ENCODE peak calls at places on chromosomes 1 and 21, in eight cellular contexts. One of them, this sample, is unnamed. For H3K4me1, the result is how much of the 10 kb centered on the place peaks cover.

GRCh38 chr1:206979379-206980043 is 9.3 kb upstream of the FCAMR start:
- DNase-seq in suprapubic skin: no peak
- DNase-seq in OCI-LY7: peak
- DNase-seq in mammary epithelial cell: peak
- DNase-seq in A549: peak
- DNase-seq in tibial artery: no peak
- DNase-seq in RWPE2: no peak
- DNase-seq in mesenchymal stem cell: peak
- DNase-seq in this sample: no peak

GRCh38 chr21:20451051-20451450 is 547.2 kb upstream of the NCAM2 start:
- DNase-seq in suprapubic skin: no peak
- DNase-seq in OCI-LY7: no peak
- DNase-seq in A549: no peak
- DNase-seq in RWPE2: no peak
- DNase-seq in mammary epithelial cell: peak
- DNase-seq in mesenchymal stem cell: no peak
- DNase-seq in tibial artery: no peak
- DNase-seq in this sample: no peak

GRCh38 chr1:208681878-208682663 is 437.9 kb upstream of the PLXNA2 start:
- DNase-seq in tibial artery: no peak
- DNase-seq in mammary epithelial cell: no peak
- DNase-seq in suprapubic skin: no peak
- DNase-seq in mesenchymal stem cell: peak
- DNase-seq in OCI-LY7: no peak
- DNase-seq in A549: no peak
- DNase-seq in RWPE2: no peak
- DNase-seq in this sample: no peak

GRCh38 chr1:160366731-160367515 is at the start of gene NHLH1:
- DNase-seq in mammary epithelial cell: no peak
- DNase-seq in A549: no peak
- DNase-seq in tibial artery: no peak
- DNase-seq in suprapubic skin: no peak
- DNase-seq in RWPE2: no peak
- DNase-seq in mesenchymal stem cell: no peak
- DNase-seq in OCI-LY7: no peak
- DNase-seq in this sample: no peak

GRCh38 chr1:58818075-58818474 is 34.2 kb upstream of the JUN start:
- DNase-seq in mammary epithelial cell: peak
- DNase-seq in OCI-LY7: no peak
- DNase-seq in A549: peak
- DNase-seq in suprapubic skin: no peak
- DNase-seq in tibial artery: no peak
- DNase-seq in RWPE2: peak
- DNase-seq in mesenchymal stem cell: peak
- DNase-seq in this sample: no peak

GRCh38 chr1:153742411-153743142 is 14.7 kb downstream of the INTS3 start:
- DNase-seq in suprapubic skin: no peak
- DNase-seq in mammary epithelial cell: no peak
- DNase-seq in tibial artery: no peak
- DNase-seq in mesenchymal stem cell: peak
- DNase-seq in OCI-LY7: no peak
- DNase-seq in RWPE2: no peak
- DNase-seq in A549: peak
- DNase-seq in this sample: no peak

GRCh38 chr1:173863224-173864151 is 4.3 kb downstream of the GAS5 start:
- DNase-seq in mammary epithelial cell: no peak
- DNase-seq in suprapubic skin: no peak
- DNase-seq in OCI-LY7: peak
- DNase-seq in RWPE2: no peak
- DNase-seq in mesenchymal stem cell: no peak
- DNase-seq in tibial artery: no peak
- DNase-seq in A549: no peak
- DNase-seq in this sample: no peak

GRCh38 chr1:161086457-161086856 is 2.9 kb downstream of the NECTIN4 start:
- DNase-seq in tibial artery: no peak
- DNase-seq in OCI-LY7: no peak
- DNase-seq in A549: no peak
- DNase-seq in RWPE2: no peak
- DNase-seq in suprapubic skin: no peak
- DNase-seq in mammary epithelial cell: no peak
- DNase-seq in mesenchymal stem cell: no peak
- DNase-seq in this sample: no peak

GRCh38 chr1:117366982-117367768 is at the start of gene MAN1A2:
- DNase-seq in OCI-LY7: peak
- DNase-seq in tibial artery: peak
- DNase-seq in mesenchymal stem cell: peak
- DNase-seq in RWPE2: peak
- DNase-seq in A549: peak
- DNase-seq in suprapubic skin: peak
- DNase-seq in mammary epithelial cell: peak
- DNase-seq in this sample: peak

GRCh38 chr1:162292422-162292849 is 84.2 kb downstream of the SPATA46 start:
- DNase-seq in A549: no peak
- DNase-seq in mesenchymal stem cell: peak
- DNase-seq in tibial artery: no peak
- DNase-seq in suprapubic skin: no peak
- DNase-seq in OCI-LY7: no peak
- DNase-seq in mammary epithelial cell: peak
- DNase-seq in RWPE2: no peak
- DNase-seq in this sample: no peak

GRCh38 chr1:3590145-3590768 is 21.1 kb downstream of the MEGF6 start:
- DNase-seq in mammary epithelial cell: no peak
- DNase-seq in tibial artery: no peak
- DNase-seq in mesenchymal stem cell: no peak
- DNase-seq in suprapubic skin: no peak
- DNase-seq in A549: no peak
- DNase-seq in RWPE2: no peak
- DNase-seq in OCI-LY7: no peak
- DNase-seq in this sample: no peak

GRCh38 chr1:60415696-60416095 is 342.1 kb upstream of the C1orf87 start:
- DNase-seq in RWPE2: no peak
- DNase-seq in tibial artery: no peak
- DNase-seq in mammary epithelial cell: no peak
- DNase-seq in suprapubic skin: no peak
- DNase-seq in OCI-LY7: no peak
- DNase-seq in A549: no peak
- DNase-seq in mesenchymal stem cell: no peak
- DNase-seq in this sample: no peak

GRCh38 chr1:33143698-33144097 is 38.1 kb downstream of the TRIM62 start:
- DNase-seq in RWPE2: no peak
- DNase-seq in suprapubic skin: no peak
- DNase-seq in OCI-LY7: no peak
- DNase-seq in mesenchymal stem cell: peak
- DNase-seq in tibial artery: no peak
- DNase-seq in mammary epithelial cell: no peak
- DNase-seq in A549: no peak
- DNase-seq in this sample: no peak

GRCh38 chr21:40204956-40205355 is 337.7 kb downstream of the PCP4 start:
- DNase-seq in OCI-LY7: no peak
- DNase-seq in mesenchymal stem cell: no peak
- DNase-seq in RWPE2: no peak
- DNase-seq in A549: no peak
- DNase-seq in suprapubic skin: no peak
- DNase-seq in mammary epithelial cell: no peak
- DNase-seq in tibial artery: no peak
- DNase-seq in this sample: no peak

GRCh38 chr1:4058706-4059105 is 158.6 kb upstream of the C1orf174 start:
- DNase-seq in suprapubic skin: peak
- DNase-seq in tibial artery: no peak
- DNase-seq in mammary epithelial cell: no peak
- DNase-seq in RWPE2: no peak
- DNase-seq in A549: no peak
- DNase-seq in OCI-LY7: no peak
- DNase-seq in mesenchymal stem cell: no peak
- DNase-seq in this sample: no peak

GRCh38 chr1:180652791-180653190 is 21.0 kb downstream of the XPR1 start:
- DNase-seq in mesenchymal stem cell: no peak
- DNase-seq in suprapubic skin: no peak
- DNase-seq in tibial artery: no peak
- DNase-seq in mammary epithelial cell: no peak
- DNase-seq in RWPE2: no peak
- DNase-seq in OCI-LY7: no peak
- DNase-seq in A549: no peak
- DNase-seq in this sample: no peak

GRCh38 chr1:39452081-39452480 is 39.4 kb upstream of the BMP8A start:
- DNase-seq in A549: no peak
- DNase-seq in OCI-LY7: no peak
- DNase-seq in mesenchymal stem cell: no peak
- DNase-seq in tibial artery: no peak
- DNase-seq in mammary epithelial cell: no peak
- DNase-seq in suprapubic skin: no peak
- DNase-seq in RWPE2: no peak
- DNase-seq in this sample: no peak

GRCh38 chr1:157484573-157484972 is 67.7 kb downstream of the FCRL5 start:
- DNase-seq in RWPE2: no peak
- DNase-seq in mammary epithelial cell: no peak
- DNase-seq in suprapubic skin: no peak
- DNase-seq in A549: no peak
- DNase-seq in mesenchymal stem cell: no peak
- DNase-seq in tibial artery: no peak
- DNase-seq in OCI-LY7: no peak
- DNase-seq in this sample: no peak

GRCh38 chr1:177913762-177914540 is 55.9 kb downstream of the SEC16B start:
- DNase-seq in RWPE2: no peak
- DNase-seq in A549: peak
- DNase-seq in OCI-LY7: peak
- DNase-seq in suprapubic skin: no peak
- DNase-seq in tibial artery: no peak
- DNase-seq in mammary epithelial cell: peak
- DNase-seq in mesenchymal stem cell: peak
- DNase-seq in this sample: no peak

GRCh38 chr1:30460661-30461060 is 262.7 kb downstream of the MATN1 start:
- DNase-seq in RWPE2: peak
- DNase-seq in suprapubic skin: peak
- DNase-seq in mammary epithelial cell: no peak
- DNase-seq in tibial artery: no peak
- DNase-seq in mesenchymal stem cell: no peak
- DNase-seq in A549: no peak
- DNase-seq in OCI-LY7: no peak
- DNase-seq in this sample: peak

GRCh38 chr1:218322762-218323161 is 22.4 kb upstream of the TGFB2 start:
- DNase-seq in tibial artery: no peak
- DNase-seq in mammary epithelial cell: no peak
- DNase-seq in OCI-LY7: no peak
- DNase-seq in mesenchymal stem cell: no peak
- DNase-seq in RWPE2: no peak
- DNase-seq in suprapubic skin: no peak
- DNase-seq in A549: no peak
- DNase-seq in this sample: no peak

DNA sequence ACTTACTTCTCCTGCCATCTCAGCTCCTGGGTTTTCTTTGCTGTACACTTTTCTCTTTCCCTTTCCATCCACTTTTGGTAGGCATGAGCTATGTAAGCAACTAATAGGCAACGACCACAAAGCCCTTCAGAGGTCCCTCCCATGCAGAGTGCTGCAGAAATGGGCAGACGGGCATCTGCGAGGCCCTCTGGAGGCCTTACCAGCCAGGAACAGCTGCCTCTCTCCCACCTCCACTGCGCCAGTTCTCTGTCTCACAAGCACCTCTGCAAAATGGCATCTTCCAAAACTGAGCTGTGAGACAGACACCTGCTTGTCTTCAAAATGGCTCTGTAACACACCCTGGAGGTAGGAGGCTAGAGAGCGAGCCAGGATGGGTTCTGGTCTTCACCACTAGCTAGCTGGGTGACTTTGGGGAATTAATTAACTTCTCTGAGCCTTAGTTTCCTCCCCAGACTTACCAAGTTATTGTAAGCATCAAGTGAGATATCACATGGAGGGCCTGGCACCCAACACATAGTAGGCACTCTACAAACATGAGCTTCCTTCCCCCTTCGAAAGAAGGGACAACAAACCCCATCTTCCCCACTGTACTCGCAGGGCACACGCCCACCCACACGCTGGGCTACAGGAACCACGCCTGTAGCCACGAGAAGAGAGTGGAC is 62.0 kb downstream of the BCAR3 start:
- DNase-seq in mesenchymal stem cell: no peak
- DNase-seq in tibial artery: no peak
- DNase-seq in OCI-LY7: peak
- DNase-seq in RWPE2: no peak
- DNase-seq in mammary epithelial cell: no peak
- DNase-seq in suprapubic skin: no peak
- DNase-seq in A549: peak
- DNase-seq in this sample: no peak
- H3K4me1 ChIP-seq in mesenchymal stem cell: under half
- H3K4me1 ChIP-seq in tibial artery: under half
- H3K4me1 ChIP-seq in OCI-LY7: under half
- H3K4me1 ChIP-seq in RWPE2: half or more
- H3K4me1 ChIP-seq in mammary epithelial cell: half or more
- H3K4me1 ChIP-seq in suprapubic skin: under half
- H3K4me1 ChIP-seq in A549: half or more
- H3K4me1 ChIP-seq in this sample: under half

DNA sequence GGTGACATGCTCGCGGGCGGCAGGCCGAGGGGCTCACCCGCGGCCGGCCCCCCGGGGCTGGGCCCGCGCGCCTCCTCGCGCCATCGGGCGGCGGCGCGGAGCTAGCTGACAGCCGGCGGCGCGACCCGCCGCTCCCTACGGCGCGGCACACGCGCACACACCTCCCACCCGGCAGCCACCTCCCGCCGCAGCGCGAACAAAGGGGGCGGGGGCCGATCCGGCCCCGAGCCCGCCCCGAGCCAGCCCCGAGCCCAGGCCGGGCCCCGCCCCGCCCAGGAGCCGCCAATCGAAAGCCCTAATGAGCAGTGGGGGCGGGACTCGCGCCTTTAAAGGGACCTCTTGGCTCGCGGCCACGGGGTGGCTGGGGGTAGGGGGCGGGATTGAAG is at the start of gene KIF21B:
- DNase-seq in mammary epithelial cell: peak
- DNase-seq in OCI-LY7: peak
- DNase-seq in A549: peak
- DNase-seq in suprapubic skin: no peak
- DNase-seq in tibial artery: peak
- DNase-seq in RWPE2: no peak
- DNase-seq in mesenchymal stem cell: peak
- DNase-seq in this sample: peak
- H3K4me1 ChIP-seq in mammary epithelial cell: under half
- H3K4me1 ChIP-seq in OCI-LY7: half or more
- H3K4me1 ChIP-seq in A549: half or more
- H3K4me1 ChIP-seq in suprapubic skin: under half
- H3K4me1 ChIP-seq in tibial artery: under half
- H3K4me1 ChIP-seq in RWPE2: under half
- H3K4me1 ChIP-seq in mesenchymal stem cell: under half
- H3K4me1 ChIP-seq in this sample: under half

GRCh38 chr1:44523747-44524146 is 118.7 kb downstream of the RNF220 start:
- DNase-seq in suprapubic skin: no peak
- DNase-seq in RWPE2: no peak
- DNase-seq in mammary epithelial cell: no peak
- DNase-seq in A549: no peak
- DNase-seq in mesenchymal stem cell: no peak
- DNase-seq in OCI-LY7: no peak
- DNase-seq in tibial artery: no peak
- DNase-seq in this sample: no peak
- H3K4me1 ChIP-seq in suprapubic skin: under half
- H3K4me1 ChIP-seq in RWPE2: under half
- H3K4me1 ChIP-seq in mammary epithelial cell: under half
- H3K4me1 ChIP-seq in A549: under half
- H3K4me1 ChIP-seq in mesenchymal stem cell: under half
- H3K4me1 ChIP-seq in OCI-LY7: under half
- H3K4me1 ChIP-seq in tibial artery: under half
- H3K4me1 ChIP-seq in this sample: under half

GRCh38 chr1:223715710-223716103 is 3.4 kb downstream of the CAPN2 start:
- DNase-seq in RWPE2: no peak
- DNase-seq in OCI-LY7: no peak
- DNase-seq in tibial artery: no peak
- DNase-seq in mesenchymal stem cell: no peak
- DNase-seq in A549: no peak
- DNase-seq in suprapubic skin: no peak
- DNase-seq in mammary epithelial cell: no peak
- DNase-seq in this sample: no peak
- H3K4me1 ChIP-seq in RWPE2: under half
- H3K4me1 ChIP-seq in OCI-LY7: under half
- H3K4me1 ChIP-seq in tibial artery: under half
- H3K4me1 ChIP-seq in mesenchymal stem cell: under half
- H3K4me1 ChIP-seq in A549: half or more
- H3K4me1 ChIP-seq in suprapubic skin: half or more
- H3K4me1 ChIP-seq in mammary epithelial cell: half or more
- H3K4me1 ChIP-seq in this sample: under half